ENCODE peak calls at places on chromosomes 7 and 10, in nine cellular contexts. One of them, this sample, is unnamed.

GRCh38 chr10:100881552-100882250 is 31.1 kb upstream of the SLF2 start:
- DNase-seq in erythroblast: no peak
- DNase-seq in activated T-cell treated with anti-CD3 and anti-CD28 coated beads for 1 hour: no peak
- DNase-seq in choroid plexus epithelial cell: no peak
- DNase-seq in glutamatergic neuron: no peak
- DNase-seq in ELR: peak; percentile 75
- DNase-seq in endodermal cell: peak; percentile 23
- DNase-seq in GM03348: no peak
- DNase-seq in HEK293T: no peak
- DNase-seq in this sample: no peak

GRCh38 chr10:132448248-132448731 is 51.3 kb downstream of the PWWP2B start:
- DNase-seq in ELR: peak; percentile 48
- DNase-seq in choroid plexus epithelial cell: no peak
- DNase-seq in glutamatergic neuron: peak; percentile 20
- DNase-seq in endodermal cell: peak; percentile 93
- DNase-seq in HEK293T: peak; percentile 90
- DNase-seq in activated T-cell treated with anti-CD3 and anti-CD28 coated beads for 1 hour: peak; percentile 31
- DNase-seq in GM03348: peak; percentile 79
- DNase-seq in erythroblast: peak; percentile 90
- DNase-seq in this sample: no peak

GRCh38 chr10:77504870-77505257 is 132.7 kb downstream of the KCNMA1 start:
- DNase-seq in HEK293T: no peak
- DNase-seq in ELR: peak; percentile 85
- DNase-seq in glutamatergic neuron: no peak
- DNase-seq in activated T-cell treated with anti-CD3 and anti-CD28 coated beads for 1 hour: no peak
- DNase-seq in erythroblast: no peak
- DNase-seq in GM03348: no peak
- DNase-seq in endodermal cell: peak; percentile 66
- DNase-seq in choroid plexus epithelial cell: peak; percentile 23
- DNase-seq in this sample: no peak

GRCh38 chr7:127409629-127410028 is 17.1 kb upstream of the ZNF800 start:
- DNase-seq in ELR: peak; percentile 24
- DNase-seq in endodermal cell: no peak
- DNase-seq in HEK293T: no peak
- DNase-seq in erythroblast: peak; percentile 6
- DNase-seq in choroid plexus epithelial cell: peak; percentile 26
- DNase-seq in GM03348: peak; percentile 10
- DNase-seq in activated T-cell treated with anti-CD3 and anti-CD28 coated beads for 1 hour: no peak
- DNase-seq in glutamatergic neuron: no peak
- DNase-seq in this sample: no peak

GRCh38 chr7:124462249-124462648 is 303.3 kb downstream of the GPR37 start:
- DNase-seq in erythroblast: no peak
- DNase-seq in GM03348: no peak
- DNase-seq in ELR: peak; percentile 75
- DNase-seq in HEK293T: no peak
- DNase-seq in glutamatergic neuron: no peak
- DNase-seq in endodermal cell: no peak
- DNase-seq in activated T-cell treated with anti-CD3 and anti-CD28 coated beads for 1 hour: no peak
- DNase-seq in choroid plexus epithelial cell: peak; percentile 33
- DNase-seq in this sample: no peak

GRCh38 chr7:98217623-98218582 is 6.7 kb downstream of the BHLHA15 start:
- DNase-seq in erythroblast: no peak
- DNase-seq in endodermal cell: no peak
- DNase-seq in choroid plexus epithelial cell: peak; percentile 9
- DNase-seq in activated T-cell treated with anti-CD3 and anti-CD28 coated beads for 1 hour: no peak
- DNase-seq in ELR: no peak
- DNase-seq in glutamatergic neuron: peak; percentile 27
- DNase-seq in HEK293T: no peak
- DNase-seq in GM03348: no peak
- DNase-seq in this sample: peak; percentile 3

GRCh38 chr7:157824819-157825121 is 488.0 kb downstream of the DNAJB6 start:
- DNase-seq in glutamatergic neuron: no peak
- DNase-seq in activated T-cell treated with anti-CD3 and anti-CD28 coated beads for 1 hour: no peak
- DNase-seq in endodermal cell: no peak
- DNase-seq in choroid plexus epithelial cell: no peak
- DNase-seq in GM03348: no peak
- DNase-seq in HEK293T: no peak
- DNase-seq in erythroblast: no peak
- DNase-seq in ELR: no peak
- DNase-seq in this sample: no peak

GRCh38 chr10:6753644-6754043 is 173.6 kb upstream of the PRKCQ start:
- DNase-seq in ELR: no peak
- DNase-seq in glutamatergic neuron: no peak
- DNase-seq in choroid plexus epithelial cell: no peak
- DNase-seq in HEK293T: peak; percentile 17
- DNase-seq in activated T-cell treated with anti-CD3 and anti-CD28 coated beads for 1 hour: no peak
- DNase-seq in endodermal cell: peak; percentile 81
- DNase-seq in erythroblast: no peak
- DNase-seq in GM03348: no peak
- DNase-seq in this sample: no peak

GRCh38 chr7:93327006-93327633 is 95.0 kb downstream of the VPS50 start:
- DNase-seq in erythroblast: no peak
- DNase-seq in glutamatergic neuron: no peak
- DNase-seq in activated T-cell treated with anti-CD3 and anti-CD28 coated beads for 1 hour: no peak
- DNase-seq in GM03348: peak; percentile 77
- DNase-seq in HEK293T: no peak
- DNase-seq in choroid plexus epithelial cell: peak; percentile 93
- DNase-seq in endodermal cell: no peak
- DNase-seq in ELR: peak; percentile 94
- DNase-seq in this sample: no peak

GRCh38 chr7:5643280-5643679 is 138.2 kb downstream of the RNF216 start:
- DNase-seq in choroid plexus epithelial cell: peak; percentile 52
- DNase-seq in glutamatergic neuron: no peak
- DNase-seq in GM03348: no peak
- DNase-seq in erythroblast: peak; percentile 35
- DNase-seq in activated T-cell treated with anti-CD3 and anti-CD28 coated beads for 1 hour: no peak
- DNase-seq in endodermal cell: peak; percentile 75
- DNase-seq in HEK293T: no peak
- DNase-seq in ELR: peak; percentile 71
- DNase-seq in this sample: no peak

GRCh38 chr7:7017707-7018265 is 164.6 kb upstream of the C1GALT1 start:
- DNase-seq in GM03348: no peak
- DNase-seq in erythroblast: no peak
- DNase-seq in activated T-cell treated with anti-CD3 and anti-CD28 coated beads for 1 hour: no peak
- DNase-seq in endodermal cell: no peak
- DNase-seq in choroid plexus epithelial cell: no peak
- DNase-seq in glutamatergic neuron: no peak
- DNase-seq in HEK293T: no peak
- DNase-seq in ELR: no peak
- DNase-seq in this sample: no peak

GRCh38 chr7:40268836-40269235 is 134.0 kb downstream of the SUGCT start:
- DNase-seq in activated T-cell treated with anti-CD3 and anti-CD28 coated beads for 1 hour: no peak
- DNase-seq in ELR: no peak
- DNase-seq in GM03348: no peak
- DNase-seq in endodermal cell: no peak
- DNase-seq in erythroblast: no peak
- DNase-seq in HEK293T: no peak
- DNase-seq in glutamatergic neuron: no peak
- DNase-seq in choroid plexus epithelial cell: no peak
- DNase-seq in this sample: no peak

GRCh38 chr7:44981035-44981706 is 2.4 kb upstream of the MYO1G start:
- DNase-seq in ELR: no peak
- DNase-seq in glutamatergic neuron: no peak
- DNase-seq in endodermal cell: peak; percentile 44
- DNase-seq in activated T-cell treated with anti-CD3 and anti-CD28 coated beads for 1 hour: no peak
- DNase-seq in HEK293T: no peak
- DNase-seq in GM03348: no peak
- DNase-seq in erythroblast: no peak
- DNase-seq in choroid plexus epithelial cell: no peak
- DNase-seq in this sample: no peak

This sample was measured in NCI-H2227 treated with DMSO at 0.1 percent for 48 hours.